ENCODE peak calls at places on chromosomes 16 and 17, in eight cellular contexts. One of them, this sample, is unnamed.

GRCh38 chr17:63116967-63117366 is 150.9 kb downstream of the TANC2 start:
- DNase-seq in breast epithelium: no peak
- DNase-seq in OCI-LY7: no peak
- DNase-seq in tibial artery: no peak
- DNase-seq in fibroblast of lung: peak
- DNase-seq in CD4-positive, alpha-beta T cell: no peak
- DNase-seq in foreskin keratinocyte: peak
- DNase-seq in lower lobe of right lung: no peak
- DNase-seq in this sample: peak

GRCh38 chr16:23837553-23838308 is 1.9 kb downstream of the PRKCB start:
- DNase-seq in CD4-positive, alpha-beta T cell: no peak
- DNase-seq in breast epithelium: no peak
- DNase-seq in tibial artery: no peak
- DNase-seq in foreskin keratinocyte: no peak
- DNase-seq in fibroblast of lung: no peak
- DNase-seq in OCI-LY7: peak
- DNase-seq in lower lobe of right lung: no peak
- DNase-seq in this sample: no peak

GRCh38 chr16:68517606-68518161 is 21.4 kb upstream of the ZFP90 start:
- DNase-seq in foreskin keratinocyte: no peak
- DNase-seq in OCI-LY7: no peak
- DNase-seq in lower lobe of right lung: no peak
- DNase-seq in breast epithelium: no peak
- DNase-seq in fibroblast of lung: no peak
- DNase-seq in CD4-positive, alpha-beta T cell: no peak
- DNase-seq in tibial artery: no peak
- DNase-seq in this sample: no peak

GRCh38 chr16:56600398-56600999 is 7.9 kb upstream of the MT2A start:
- DNase-seq in OCI-LY7: peak
- DNase-seq in lower lobe of right lung: no peak
- DNase-seq in foreskin keratinocyte: peak
- DNase-seq in CD4-positive, alpha-beta T cell: no peak
- DNase-seq in breast epithelium: no peak
- DNase-seq in tibial artery: no peak
- DNase-seq in fibroblast of lung: peak
- DNase-seq in this sample: peak

GRCh38 chr16:5078626-5079025 is 7.0 kb downstream of the ALG1 start:
- DNase-seq in fibroblast of lung: no peak
- DNase-seq in CD4-positive, alpha-beta T cell: no peak
- DNase-seq in breast epithelium: no peak
- DNase-seq in lower lobe of right lung: no peak
- DNase-seq in tibial artery: no peak
- DNase-seq in foreskin keratinocyte: no peak
- DNase-seq in OCI-LY7: no peak
- DNase-seq in this sample: no peak

GRCh38 chr16:87563714-87564523 is 38.4 kb upstream of the JPH3 start:
- DNase-seq in CD4-positive, alpha-beta T cell: no peak
- DNase-seq in foreskin keratinocyte: no peak
- DNase-seq in fibroblast of lung: no peak
- DNase-seq in lower lobe of right lung: no peak
- DNase-seq in OCI-LY7: no peak
- DNase-seq in breast epithelium: no peak
- DNase-seq in tibial artery: no peak
- DNase-seq in this sample: no peak

GRCh38 chr17:73192219-73192893 is 499 bp upstream of the COG1 start:
- DNase-seq in OCI-LY7: peak
- DNase-seq in lower lobe of right lung: peak
- DNase-seq in fibroblast of lung: peak
- DNase-seq in foreskin keratinocyte: peak
- DNase-seq in breast epithelium: peak
- DNase-seq in CD4-positive, alpha-beta T cell: no peak
- DNase-seq in tibial artery: peak
- DNase-seq in this sample: peak

GRCh38 chr17:76468634-76469010 is 1.2 kb downstream of the AANAT start:
- DNase-seq in lower lobe of right lung: peak
- DNase-seq in CD4-positive, alpha-beta T cell: no peak
- DNase-seq in breast epithelium: no peak
- DNase-seq in OCI-LY7: no peak
- DNase-seq in foreskin keratinocyte: no peak
- DNase-seq in tibial artery: no peak
- DNase-seq in fibroblast of lung: no peak
- DNase-seq in this sample: no peak

GRCh38 chr16:85462405-85463227 is 150.5 kb upstream of the GSE1 start:
- DNase-seq in CD4-positive, alpha-beta T cell: no peak
- DNase-seq in fibroblast of lung: no peak
- DNase-seq in breast epithelium: no peak
- DNase-seq in foreskin keratinocyte: no peak
- DNase-seq in lower lobe of right lung: no peak
- DNase-seq in OCI-LY7: peak
- DNase-seq in tibial artery: no peak
- DNase-seq in this sample: no peak

DNA sequence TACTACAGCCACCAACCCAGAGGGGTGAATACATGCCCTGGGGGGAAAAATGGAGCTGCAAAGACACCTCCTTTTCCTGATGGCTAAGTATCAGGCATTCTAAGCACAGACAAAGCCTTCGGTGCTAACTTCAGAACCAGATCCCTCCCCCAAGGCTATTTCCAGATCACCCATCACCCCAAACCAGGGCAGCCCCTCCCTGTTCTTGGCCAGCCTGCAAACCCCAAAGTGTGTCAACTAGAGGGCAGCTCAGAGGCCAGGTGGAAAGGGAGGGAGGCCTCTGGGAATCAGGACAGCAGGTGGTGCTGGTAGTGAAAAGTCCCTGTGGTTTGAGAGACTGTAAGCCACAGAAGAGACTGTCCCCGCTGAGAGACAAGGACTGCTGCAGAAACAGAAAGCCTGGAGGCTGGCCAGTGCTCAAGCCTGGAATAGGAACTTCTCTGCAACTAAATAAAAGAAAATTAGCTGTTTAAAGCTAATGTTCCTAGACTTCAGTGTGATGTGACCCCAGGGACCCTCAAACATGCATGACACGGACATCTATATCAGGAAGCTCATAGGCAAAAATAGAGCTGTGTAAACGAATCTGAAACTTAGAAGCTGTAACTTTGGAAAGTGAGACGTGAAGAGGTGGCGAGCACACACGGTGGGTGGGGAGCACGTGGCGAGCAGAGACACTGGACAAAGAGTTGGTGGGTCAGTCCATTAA is 9.1 kb downstream of the TUBG1 start:
- DNase-seq in foreskin keratinocyte: peak
- DNase-seq in tibial artery: peak
- DNase-seq in fibroblast of lung: peak
- DNase-seq in breast epithelium: peak
- DNase-seq in OCI-LY7: peak
- DNase-seq in CD4-positive, alpha-beta T cell: no peak
- DNase-seq in lower lobe of right lung: peak
- DNase-seq in this sample: peak
- TF ChIP-seq CTCF in foreskin keratinocyte: peak
- TF ChIP-seq CTCF in tibial artery: no peak
- TF ChIP-seq CTCF in fibroblast of lung: no peak
- TF ChIP-seq CTCF in breast epithelium: no peak
- TF ChIP-seq CTCF in OCI-LY7: peak
- TF ChIP-seq CTCF in CD4-positive, alpha-beta T cell: no peak
- TF ChIP-seq CTCF in lower lobe of right lung: no peak
- TF ChIP-seq CTCF in this sample: peak

DNA sequence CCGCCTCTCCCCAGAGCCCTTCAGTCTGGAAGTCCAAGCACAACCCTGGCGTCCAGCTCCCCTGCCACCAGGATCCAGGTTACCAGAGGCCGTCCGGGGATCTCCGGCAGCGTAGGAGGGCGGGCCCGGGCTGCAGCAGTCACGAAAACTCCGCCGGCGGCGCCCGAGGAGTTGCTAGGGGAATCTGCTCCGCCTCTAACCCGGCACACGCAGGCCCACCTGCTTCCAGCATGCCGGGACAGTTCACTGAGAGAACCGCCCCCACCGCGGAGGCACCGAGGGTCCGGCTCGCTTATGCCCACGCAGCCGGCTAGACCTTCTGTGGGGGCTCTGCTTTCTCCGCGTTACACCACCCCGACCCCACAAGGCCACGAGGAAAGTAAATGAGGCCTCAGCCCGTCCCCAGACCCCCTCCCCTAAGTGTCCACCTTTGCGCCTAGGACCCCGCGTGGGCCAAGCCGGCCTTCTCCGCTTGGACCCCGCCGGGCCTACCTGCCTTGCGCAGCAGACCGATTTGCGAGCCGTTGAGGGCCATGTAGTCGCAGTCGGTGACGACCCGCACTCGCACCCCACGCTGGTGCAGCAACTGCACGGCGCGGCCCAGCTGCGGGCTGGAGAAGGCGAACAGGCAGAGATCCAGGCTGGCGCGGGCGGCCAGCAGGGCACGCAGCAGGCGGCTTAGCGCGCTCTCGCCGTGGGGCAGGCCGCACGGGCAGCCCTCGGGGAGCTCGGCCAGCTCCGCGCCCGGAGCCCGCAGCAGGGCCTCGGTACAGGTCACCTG is 575 bp downstream of the PLD6 start:
- DNase-seq in lower lobe of right lung: peak
- DNase-seq in foreskin keratinocyte: peak
- DNase-seq in CD4-positive, alpha-beta T cell: peak
- DNase-seq in tibial artery: peak
- DNase-seq in fibroblast of lung: peak
- DNase-seq in breast epithelium: no peak
- DNase-seq in OCI-LY7: no peak
- DNase-seq in this sample: peak
- H3K27ac ChIP-seq in lower lobe of right lung: peak
- H3K27ac ChIP-seq in foreskin keratinocyte: peak
- H3K27ac ChIP-seq in CD4-positive, alpha-beta T cell: peak
- H3K27ac ChIP-seq in tibial artery: peak
- H3K27ac ChIP-seq in fibroblast of lung: peak
- H3K27ac ChIP-seq in breast epithelium: peak
- H3K27ac ChIP-seq in OCI-LY7: no peak
- H3K27ac ChIP-seq in this sample: peak

GRCh38 chr17:8222630-8223355 is 12.4 kb upstream of the AURKB start:
- DNase-seq in tibial artery: peak
- DNase-seq in fibroblast of lung: peak
- DNase-seq in breast epithelium: peak
- DNase-seq in lower lobe of right lung: peak
- DNase-seq in CD4-positive, alpha-beta T cell: peak
- DNase-seq in OCI-LY7: peak
- DNase-seq in foreskin keratinocyte: peak
- DNase-seq in this sample: peak

GRCh38 chr17:8221663-8222379 is 11.4 kb upstream of the AURKB start:
- DNase-seq in lower lobe of right lung: peak
- DNase-seq in breast epithelium: peak
- DNase-seq in OCI-LY7: peak
- DNase-seq in foreskin keratinocyte: peak
- DNase-seq in CD4-positive, alpha-beta T cell: peak
- DNase-seq in tibial artery: peak
- DNase-seq in fibroblast of lung: peak
- DNase-seq in this sample: peak

GRCh38 chr17:8224891-8225812 is 14.8 kb upstream of the AURKB start:
- DNase-seq in foreskin keratinocyte: no peak
- DNase-seq in tibial artery: no peak
- DNase-seq in OCI-LY7: no peak
- DNase-seq in breast epithelium: no peak
- DNase-seq in CD4-positive, alpha-beta T cell: no peak
- DNase-seq in lower lobe of right lung: no peak
- DNase-seq in fibroblast of lung: no peak
- DNase-seq in this sample: no peak

GRCh38 chr17:8222380-8222629 is 11.9 kb upstream of the AURKB start:
- DNase-seq in breast epithelium: no peak
- DNase-seq in lower lobe of right lung: no peak
- DNase-seq in tibial artery: no peak
- DNase-seq in CD4-positive, alpha-beta T cell: no peak
- DNase-seq in foreskin keratinocyte: no peak
- DNase-seq in OCI-LY7: peak
- DNase-seq in fibroblast of lung: no peak
- DNase-seq in this sample: no peak

GRCh38 chr17:8223356-8224063 is 13.1 kb upstream of the AURKB start:
- DNase-seq in breast epithelium: peak
- DNase-seq in CD4-positive, alpha-beta T cell: peak
- DNase-seq in fibroblast of lung: peak
- DNase-seq in OCI-LY7: peak
- DNase-seq in lower lobe of right lung: peak
- DNase-seq in tibial artery: peak
- DNase-seq in foreskin keratinocyte: peak
- DNase-seq in this sample: peak
- TF ChIP-seq CTCF in breast epithelium: no peak
- TF ChIP-seq CTCF in CD4-positive, alpha-beta T cell: no peak
- TF ChIP-seq CTCF in fibroblast of lung: no peak
- TF ChIP-seq CTCF in OCI-LY7: peak
- TF ChIP-seq CTCF in lower lobe of right lung: no peak
- TF ChIP-seq CTCF in tibial artery: no peak
- TF ChIP-seq CTCF in foreskin keratinocyte: no peak
- TF ChIP-seq CTCF in this sample: no peak

GRCh38 chr16:70341600-70341999 is 5.1 kb upstream of the DDX19A start:
- DNase-seq in OCI-LY7: peak
- DNase-seq in breast epithelium: no peak
- DNase-seq in CD4-positive, alpha-beta T cell: no peak
- DNase-seq in fibroblast of lung: no peak
- DNase-seq in lower lobe of right lung: no peak
- DNase-seq in foreskin keratinocyte: no peak
- DNase-seq in tibial artery: no peak
- DNase-seq in this sample: no peak
- H3K27ac ChIP-seq in OCI-LY7: no peak
- H3K27ac ChIP-seq in breast epithelium: no peak
- H3K27ac ChIP-seq in CD4-positive, alpha-beta T cell: no peak
- H3K27ac ChIP-seq in fibroblast of lung: no peak
- H3K27ac ChIP-seq in lower lobe of right lung: no peak
- H3K27ac ChIP-seq in foreskin keratinocyte: no peak
- H3K27ac ChIP-seq in tibial artery: no peak
- H3K27ac ChIP-seq in this sample: peak

DNA sequence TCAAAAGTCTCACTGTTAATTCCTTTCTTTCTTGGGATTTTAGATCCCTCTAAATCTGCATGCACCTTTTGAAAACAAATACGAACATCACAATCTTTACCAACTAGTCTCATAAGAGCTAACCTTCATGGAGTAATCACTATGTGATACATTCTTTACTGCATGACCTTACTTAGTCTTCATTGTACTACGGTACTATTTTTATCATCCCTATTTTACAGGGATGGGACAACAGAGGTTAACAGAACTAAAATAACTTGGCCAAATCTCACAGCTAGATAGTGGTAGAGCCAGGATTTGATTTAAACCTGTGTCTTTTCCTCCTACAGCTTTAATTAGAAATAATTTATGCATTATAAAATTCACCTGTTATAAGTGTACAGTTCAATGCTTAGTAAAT is 32.9 kb upstream of the TAOK1 start:
- DNase-seq in CD4-positive, alpha-beta T cell: no peak
- DNase-seq in tibial artery: no peak
- DNase-seq in OCI-LY7: no peak
- DNase-seq in foreskin keratinocyte: no peak
- DNase-seq in breast epithelium: no peak
- DNase-seq in lower lobe of right lung: no peak
- DNase-seq in fibroblast of lung: no peak
- DNase-seq in this sample: no peak
- TF ChIP-seq CTCF in CD4-positive, alpha-beta T cell: no peak
- TF ChIP-seq CTCF in tibial artery: no peak
- TF ChIP-seq CTCF in OCI-LY7: no peak
- TF ChIP-seq CTCF in foreskin keratinocyte: no peak
- TF ChIP-seq CTCF in breast epithelium: no peak
- TF ChIP-seq CTCF in lower lobe of right lung: no peak
- TF ChIP-seq CTCF in fibroblast of lung: no peak
- TF ChIP-seq CTCF in this sample: no peak

This sample was measured in RWPE1.